ENCODE peak calls at places on chromosome 21, in ten cellular contexts. U, G, X, Q, L, E, K, V, A and Z are unnamed samples.

GRCh38 chr21:15935530-15935929 is 205.7 kb downstream of the USP25 start:
- DNase-seq in K (no peak), G (no peak), U (no peak), X (no peak), V (no peak), A (no peak), L (no peak), E (no peak), Q (no peak), Z (no peak)

GRCh38 chr21:46002841-46003574 is 21.4 kb downstream of the COL6A1 start:
- DNase-seq in E (no peak), U (peak; percentile 74), L (no peak), A (no peak), G (peak; percentile 7), Q (no peak), V (no peak), X (peak; percentile 16), K (no peak), Z (no peak)

GRCh38 chr21:45325206-45326168 is 37.8 kb upstream of the POFUT2 start:
- DNase-seq in K (no peak), U (peak; percentile 72), Q (no peak), L (no peak), A (no peak), X (no peak), V (no peak), E (no peak), G (no peak), Z (no peak)

GRCh38 chr21:33101300-33102005 is 31.5 kb downstream of the OLIG1 start:
- DNase-seq in K (no peak), X (no peak), V (no peak), E (no peak), Q (no peak), L (no peak), G (no peak), A (peak; percentile 60), U (no peak), Z (no peak)

GRCh38 chr21:36587388-36587787 is 107.5 kb upstream of the CLDN14 start:
- DNase-seq in A (no peak), K (no peak), L (no peak), V (peak; percentile 34), X (no peak), Q (no peak), E (no peak), U (no peak), G (no peak), Z (no peak)

GRCh38 chr21:32921632-32922230 is 104.0 kb upstream of the OLIG2 start:
- DNase-seq in K (no peak), Q (no peak), U (no peak), X (peak; percentile 44), E (peak; percentile 16), V (peak; percentile 19), A (peak; percentile 26), L (no peak), G (peak; percentile 43), Z (no peak)

GRCh38 chr21:42438316-42439205 is 34.9 kb downstream of the UBASH3A start:
- DNase-seq in G (no peak), V (no peak), K (no peak), X (no peak), A (no peak), Q (no peak), E (no peak), L (no peak), U (no peak), Z (no peak)

GRCh38 chr21:43467785-43468184 is 40.9 kb upstream of the SIK1 start:
- DNase-seq in A (no peak), G (no peak), X (peak; percentile 7), V (no peak), L (no peak), K (no peak), U (peak; percentile 9), E (no peak), Q (no peak), Z (no peak)

GRCh38 chr21:38806153-38806941 is 618 bp downstream of the ETS2 start:
- DNase-seq in V (no peak), G (peak; percentile 24), X (peak; percentile 45), K (no peak), Q (no peak), E (peak; percentile 19), A (peak; percentile 40), L (no peak), U (peak; percentile 86), Z (no peak)

GRCh38 chr21:42030311-42030710 is 20.2 kb upstream of the ZBTB21 start:
- DNase-seq in L (no peak), U (no peak), G (no peak), Q (no peak), K (no peak), V (no peak), A (no peak), X (no peak), E (no peak), Z (no peak)

GRCh38 chr21:20882462-20883415 is 115.5 kb upstream of the NCAM2 start:
- DNase-seq in G (no peak), V (peak; percentile 8), A (peak; percentile 51), Q (peak; percentile 28), L (peak; percentile 13), U (no peak), X (peak; percentile 28), E (no peak), K (peak; percentile 73), Z (peak; percentile 38)

GRCh38 chr21:39451332-39452206 is at the start of gene SH3BGR:
- DNase-seq in U (peak; percentile 85), K (peak; percentile 81), E (no peak), A (no peak), G (no peak), V (no peak), Q (no peak), L (peak; percentile 68), X (peak; percentile 34), Z (no peak)

GRCh38 chr21:26451014-26451740 is 121.9 kb downstream of the CYYR1 start:
- DNase-seq in E (no peak), L (no peak), A (no peak), V (no peak), X (no peak), G (no peak), U (no peak), Q (no peak), K (no peak), Z (no peak)

GRCh38 chr21:37565530-37566223 is 199.1 kb downstream of the DYRK1A start:
- DNase-seq in Q (peak; percentile 70), V (peak; percentile 68), A (no peak), U (no peak), G (no peak), L (no peak), X (no peak), E (no peak), K (peak; percentile 24), Z (no peak)

GRCh38 chr21:42618713-42619112 is 34.7 kb upstream of the PDE9A start:
- DNase-seq in U (peak; percentile 9), E (no peak), K (no peak), V (no peak), L (no peak), X (no peak), Q (no peak), A (no peak), G (no peak), Z (no peak)

GRCh38 chr21:25944672-25945213 is 210.0 kb downstream of the GABPA start:
- DNase-seq in G (no peak), E (no peak), A (no peak), X (no peak), L (no peak), Q (no peak), U (no peak), V (peak; percentile 32), K (peak; percentile 59), Z (no peak)

GRCh38 chr21:15441999-15442398 is 287.8 kb upstream of the USP25 start:
- DNase-seq in U (no peak), X (no peak), Q (no peak), A (no peak), L (no peak), K (no peak), G (no peak), E (no peak), V (no peak), Z (no peak)

GRCh38 chr21:34867785-34868184 is 181.3 kb downstream of the RUNX1 start:
- DNase-seq in X (no peak), E (no peak), V (no peak), G (no peak), K (no peak), L (no peak), Q (no peak), U (no peak), A (no peak), Z (no peak)

GRCh38 chr21:45595574-45596295 is 47.8 kb upstream of the PCBP3 start:
- DNase-seq in K (no peak), G (no peak), X (no peak), E (no peak), A (no peak), U (peak; percentile 64), L (no peak), Q (no peak), V (peak; percentile 10), Z (no peak)

GRCh38 chr21:45918011-45918410 is 63.6 kb upstream of the COL6A1 start:
- DNase-seq in U (no peak), L (no peak), Q (no peak), A (no peak), X (no peak), V (no peak), K (no peak), G (no peak), E (no peak), Z (no peak)

GRCh38 chr21:34974162-34974981 is 74.7 kb downstream of the RUNX1 start:
- DNase-seq in G (peak; percentile 48), K (no peak), Q (no peak), A (no peak), L (no peak), U (no peak), V (no peak), X (no peak), E (no peak), Z (no peak)

GRCh38 chr21:17387030-17387617 is 125.7 kb upstream of the CXADR start:
- DNase-seq in E (no peak), K (peak; percentile 73), A (peak; percentile 59), G (peak; percentile 48), Q (peak; percentile 62), L (peak; percentile 25), U (no peak), X (peak; percentile 72), V (peak; percentile 65), Z (peak; percentile 66)

GRCh38 chr21:42474043-42474831 is 21.8 kb downstream of the RSPH1 start:
- DNase-seq in L (no peak), G (no peak), K (no peak), A (no peak), U (no peak), E (no peak), Q (peak; percentile 89), X (peak; percentile 95), V (no peak), Z (no peak)

GRCh38 chr21:41877901-41878830 is 978 bp downstream of the PRDM15 start:
- DNase-seq in K (peak; percentile 31), X (peak; percentile 38), G (peak; percentile 21), E (no peak), A (no peak), V (peak; percentile 39), U (no peak), L (no peak), Q (peak; percentile 34), Z (peak; percentile 39)

GRCh38 chr21:39660191-39660590 is 47.5 kb downstream of the B3GALT5 start:
- DNase-seq in Q (no peak), E (no peak), A (no peak), L (no peak), X (peak; percentile 71), K (no peak), V (peak; percentile 85), U (no peak), G (no peak), Z (no peak)

GRCh38 chr21:29849735-29850176 is 90.0 kb downstream of the GRIK1 start:
- DNase-seq in A (peak; percentile 44), V (peak; percentile 42), X (peak; percentile 41), U (no peak), G (peak; percentile 24), Q (peak; percentile 59), K (peak; percentile 87), E (no peak), L (peak; percentile 22), Z (peak; percentile 62)

GRCh38 chr21:42939581-42940413 is 14.4 kb upstream of the ERVH48-1 start:
- DNase-seq in L (peak; percentile 55), X (peak; percentile 67), Q (peak; percentile 55), A (no peak), K (peak; percentile 83), G (no peak), E (no peak), V (peak; percentile 91), U (peak; percentile 78), Z (no peak)

GRCh38 chr21:41217656-41218380 is 49.9 kb downstream of the BACE2 start:
- DNase-seq in K (no peak), L (no peak), V (peak; percentile 48), G (no peak), Q (no peak), X (peak; percentile 79), U (peak; percentile 92), A (no peak), E (no peak), Z (no peak)